ENCODE peak calls at places on chromosomes 16 and 17, in eight cellular contexts. K is H54; M is hepatic stellate cell; J is AG08395; D is NCI-H82; V is activated T-helper 1 cell treated with Interleukin-2 at 50 U/mL for 16 hours; T is smooth muscle cell of the brain vasculature; O is stimulated activated CD4-positive, alpha-beta T cell treated with anti-CD3 and anti-CD28 coated beads, Interleukin-1b, Interleukin-23, amount 100 ng/mL, for 1 hour. Z is an unnamed sample.

GRCh38 chr17:44084131-44084538 is 13.6 kb downstream of the G6PC3 start:
- DNase-seq in K (no peak), M (no peak), J (no peak), D (peak; percentile 40), V (no peak), T (no peak), O (no peak), Z (no peak)

GRCh38 chr17:59355695-59356323 is 24.4 kb downstream of the YPEL2 start:
- DNase-seq in K (no peak), M (no peak), J (peak; percentile 36), D (no peak), V (no peak), T (no peak), O (no peak), Z (no peak)

GRCh38 chr17:42180411-42180921 is 476 bp downstream of the KCNH4 start:
- DNase-seq in K (no peak), M (no peak), J (no peak), D (peak; percentile 37), V (no peak), T (no peak), O (no peak), Z (no peak)

GRCh38 chr17:22233382-22233781 is 541.1 kb downstream of the KCNJ18 start:
- DNase-seq in K (no peak), M (no peak), J (no peak), D (no peak), V (no peak), T (no peak), O (no peak), Z (no peak)

GRCh38 chr17:82938486-82939212 is 98.8 kb upstream of the ZNF750 start:
- DNase-seq in K (no peak), M (no peak), J (no peak), D (no peak), V (no peak), T (no peak), O (no peak), Z (peak; percentile 70)

GRCh38 chr16:25006504-25007055 is 8.6 kb downstream of the ARHGAP17 start:
- DNase-seq in K (no peak), M (no peak), J (peak; percentile 51), D (no peak), V (no peak), T (no peak), O (no peak), Z (no peak)

GRCh38 chr16:30658731-30659506 is 688 bp downstream of the FBRS start:
- DNase-seq in K (peak; percentile 75), M (peak; percentile 91), J (peak; percentile 88), D (peak; percentile 96), V (no peak), T (peak; percentile 96), O (no peak), Z (peak; percentile 88)

GRCh38 chr16:23062524-23062923 is 86.7 kb downstream of the USP31 start:
- DNase-seq in K (no peak), M (no peak), J (no peak), D (no peak), V (no peak), T (no peak), O (no peak), Z (no peak)

GRCh38 chr17:20300399-20301037 is 166.8 kb downstream of the LGALS9B start:
- DNase-seq in K (peak; percentile 30), M (peak; percentile 78), J (peak; percentile 79), D (no peak), V (no peak), T (no peak), O (no peak), Z (no peak)

GRCh38 chr17:78818932-78819331 is 21.7 kb downstream of the USP36 start:
- DNase-seq in K (no peak), M (no peak), J (no peak), D (no peak), V (peak; percentile 46), T (no peak), O (no peak), Z (no peak)

GRCh38 chr17:68776451-68776850 is 175.3 kb upstream of the FAM20A start:
- DNase-seq in K (no peak), M (no peak), J (no peak), D (no peak), V (no peak), T (no peak), O (no peak), Z (no peak)

GRCh38 chr16:29820271-29820701 is at the start of gene MVP:
- DNase-seq in K (no peak), M (peak; percentile 82), J (peak; percentile 71), D (peak; percentile 78), V (no peak), T (no peak), O (no peak), Z (peak; percentile 91)

GRCh38 chr17:17350491-17351355 is 47.5 kb downstream of the NT5M start:
- DNase-seq in K (peak; percentile 90), M (peak; percentile 90), J (peak; percentile 77), D (no peak), V (no peak), T (no peak), O (no peak), Z (peak; percentile 68)

GRCh38 chr17:76550712-76551615 is 11.1 kb downstream of the PRCD start:
- DNase-seq in K (no peak), M (no peak), J (no peak), D (no peak), V (no peak), T (no peak), O (no peak), Z (no peak)

GRCh38 chr17:79808763-79809529 is 12.1 kb upstream of the CBX8 start:
- DNase-seq in K (no peak), M (no peak), J (no peak), D (peak; percentile 54), V (no peak), T (no peak), O (no peak), Z (no peak)

GRCh38 chr17:66548158-66548557 is 245.7 kb downstream of the PRKCA start:
- DNase-seq in K (no peak), M (no peak), J (peak; percentile 58), D (no peak), V (no peak), T (no peak), O (no peak), Z (no peak)

GRCh38 chr17:73474370-73474988 is 162.7 kb upstream of the CDC42EP4 start:
- DNase-seq in K (peak; percentile 54), M (peak; percentile 32), J (peak; percentile 84), D (peak; percentile 59), V (no peak), T (peak; percentile 24), O (no peak), Z (peak; percentile 90)

GRCh38 chr17:6100146-6100545 is 30.0 kb downstream of the WSCD1 start:
- DNase-seq in K (no peak), M (no peak), J (no peak), D (no peak), V (no peak), T (no peak), O (no peak), Z (peak; percentile 63)

GRCh38 chr17:73595068-73595865 is 49.0 kb downstream of the SDK2 start:
- DNase-seq in K (peak; percentile 26), M (no peak), J (peak; percentile 88), D (peak; percentile 80), V (no peak), T (no peak), O (no peak), Z (no peak)

GRCh38 chr16:87297918-87298631 is 19.1 kb downstream of the C16orf95 start:
- DNase-seq in K (no peak), M (peak; percentile 72), J (peak; percentile 38), D (peak; percentile 79), V (no peak), T (no peak), O (peak; percentile 13), Z (peak; percentile 75)

GRCh38 chr17:40151414-40151955 is 11.1 kb downstream of the CASC3 start:
- DNase-seq in K (no peak), M (no peak), J (no peak), D (no peak), V (no peak), T (no peak), O (no peak), Z (no peak)

GRCh38 chr17:56593073-56593740 is at the start of gene NOG:
- DNase-seq in K (peak; percentile 78), M (peak; percentile 60), J (peak; percentile 62), D (peak; percentile 93), V (no peak), T (no peak), O (no peak), Z (no peak)

GRCh38 chr17:58060596-58061191 is 22.5 kb upstream of the DYNLL2 start:
- DNase-seq in K (no peak), M (no peak), J (peak; percentile 46), D (no peak), V (no peak), T (no peak), O (no peak), Z (no peak)

GRCh38 chr16:79593074-79593531 is 7.4 kb downstream of the MAF start:
- DNase-seq in K (no peak), M (no peak), J (no peak), D (no peak), V (no peak), T (no peak), O (no peak), Z (no peak)

GRCh38 chr17:49230636-49231562 is at the start of gene PHOSPHO1:
- DNase-seq in K (peak; percentile 98), M (peak; percentile 97), J (peak; percentile 97), D (peak; percentile 97), V (peak; percentile 77), T (no peak), O (peak; percentile 73), Z (peak; percentile 97)

GRCh38 chr17:40315678-40316570 is 6.9 kb downstream of the RARA start:
- DNase-seq in K (no peak), M (no peak), J (no peak), D (no peak), V (no peak), T (no peak), O (no peak), Z (peak; percentile 75)

GRCh38 chr17:17679748-17680147 is 1.5 kb upstream of the RAI1 start:
- DNase-seq in K (no peak), M (no peak), J (no peak), D (no peak), V (no peak), T (no peak), O (no peak), Z (no peak)

GRCh38 chr17:1484586-1485310 is 7.7 kb downstream of the MYO1C start:
- DNase-seq in K (peak; percentile 76), M (peak; percentile 81), J (no peak), D (peak; percentile 92), V (peak; percentile 34), T (no peak), O (no peak), Z (no peak)

GRCh38 chr17:5919104-5919503 is 151.1 kb upstream of the WSCD1 start:
- DNase-seq in K (no peak), M (no peak), J (no peak), D (no peak), V (no peak), T (no peak), O (no peak), Z (no peak)

GRCh38 chr17:77085916-77086432 is 54.8 kb upstream of the SEC14L1 start:
- DNase-seq in K (no peak), M (no peak), J (no peak), D (no peak), V (no peak), T (no peak), O (no peak), Z (no peak)

GRCh38 chr17:61467416-61468262 is 15.4 kb downstream of the TBX4 start:
- DNase-seq in K (peak; percentile 79), M (peak; percentile 59), J (peak; percentile 53), D (peak; percentile 41), V (no peak), T (no peak), O (no peak), Z (peak; percentile 71)

GRCh38 chr17:16465861-16466338 is 26.1 kb downstream of the LRRC75A start:
- DNase-seq in K (no peak), M (no peak), J (no peak), D (no peak), V (no peak), T (no peak), O (no peak), Z (no peak)

GRCh38 chr17:32912218-32912897 is 15.6 kb upstream of the TMEM98 start:
- DNase-seq in K (no peak), M (peak; percentile 86), J (peak; percentile 94), D (peak; percentile 62), V (no peak), T (no peak), O (no peak), Z (no peak)

GRCh38 chr16:66049865-66050264 is 316.6 kb upstream of the CDH5 start:
- DNase-seq in K (no peak), M (no peak), J (no peak), D (no peak), V (no peak), T (no peak), O (no peak), Z (no peak)